ENCODE peak calls at places on chromosomes 1 and 21, in four cellular contexts. One of them, this sample, is unnamed.

GRCh38 chr1:172699111-172699510 is 40.2 kb downstream of the FASLG start:
- DNase-seq in PC-3: peak
- DNase-seq in NCI-H1092 treated with DMSO at 0.1 percent for 48 hours: no peak
- DNase-seq in posterior cingulate gyrus: no peak
- DNase-seq in this sample: no peak

GRCh38 chr1:169288011-169288414 is 79.6 kb downstream of the NME7 start:
- DNase-seq in NCI-H1092 treated with DMSO at 0.1 percent for 48 hours: no peak
- DNase-seq in posterior cingulate gyrus: no peak
- DNase-seq in PC-3: peak
- DNase-seq in this sample: no peak

GRCh38 chr21:37227071-37228002 is 39.8 kb downstream of the VPS26C start:
- DNase-seq in posterior cingulate gyrus: no peak
- DNase-seq in NCI-H1092 treated with DMSO at 0.1 percent for 48 hours: no peak
- DNase-seq in PC-3: no peak
- DNase-seq in this sample: no peak

GRCh38 chr1:83508485-83509151 is 490.3 kb downstream of the TTLL7 start:
- DNase-seq in NCI-H1092 treated with DMSO at 0.1 percent for 48 hours: no peak
- DNase-seq in PC-3: no peak
- DNase-seq in posterior cingulate gyrus: no peak
- DNase-seq in this sample: no peak

GRCh38 chr21:46317710-46318463 is 5.8 kb downstream of the C21orf58 start:
- DNase-seq in PC-3: no peak
- DNase-seq in NCI-H1092 treated with DMSO at 0.1 percent for 48 hours: no peak
- DNase-seq in posterior cingulate gyrus: no peak
- DNase-seq in this sample: no peak

GRCh38 chr1:221149111-221149510 is 269.9 kb downstream of the HLX start:
- DNase-seq in PC-3: no peak
- DNase-seq in posterior cingulate gyrus: no peak
- DNase-seq in NCI-H1092 treated with DMSO at 0.1 percent for 48 hours: no peak
- DNase-seq in this sample: no peak

GRCh38 chr1:224800486-224801119 is 128.9 kb upstream of the DNAH14 start:
- DNase-seq in NCI-H1092 treated with DMSO at 0.1 percent for 48 hours: no peak
- DNase-seq in posterior cingulate gyrus: peak
- DNase-seq in PC-3: no peak
- DNase-seq in this sample: no peak

GRCh38 chr21:37348664-37349063 is 17.9 kb upstream of the DYRK1A start:
- DNase-seq in NCI-H1092 treated with DMSO at 0.1 percent for 48 hours: no peak
- DNase-seq in PC-3: peak
- DNase-seq in posterior cingulate gyrus: no peak
- DNase-seq in this sample: no peak

GRCh38 chr1:202107321-202107761 is 15.4 kb upstream of the GPR37L1 start:
- DNase-seq in NCI-H1092 treated with DMSO at 0.1 percent for 48 hours: peak
- DNase-seq in posterior cingulate gyrus: no peak
- DNase-seq in PC-3: peak
- DNase-seq in this sample: no peak

GRCh38 chr21:45768741-45769049 is 125.2 kb downstream of the PCBP3 start:
- DNase-seq in PC-3: peak
- DNase-seq in NCI-H1092 treated with DMSO at 0.1 percent for 48 hours: no peak
- DNase-seq in posterior cingulate gyrus: no peak
- DNase-seq in this sample: no peak

GRCh38 chr1:31627930-31628421 is 10.5 kb downstream of the HCRTR1 start:
- DNase-seq in NCI-H1092 treated with DMSO at 0.1 percent for 48 hours: no peak
- DNase-seq in posterior cingulate gyrus: peak
- DNase-seq in PC-3: no peak
- DNase-seq in this sample: no peak

GRCh38 chr1:115679141-115679611 is 37.4 kb downstream of the VANGL1 start:
- DNase-seq in posterior cingulate gyrus: no peak
- DNase-seq in PC-3: peak
- DNase-seq in NCI-H1092 treated with DMSO at 0.1 percent for 48 hours: no peak
- DNase-seq in this sample: no peak

GRCh38 chr1:5599541-5599940 is 392.7 kb downstream of the NPHP4 start:
- DNase-seq in PC-3: no peak
- DNase-seq in posterior cingulate gyrus: no peak
- DNase-seq in NCI-H1092 treated with DMSO at 0.1 percent for 48 hours: no peak
- DNase-seq in this sample: no peak

GRCh38 chr1:88140325-88140724 is 543.7 kb upstream of the PKN2 start:
- DNase-seq in NCI-H1092 treated with DMSO at 0.1 percent for 48 hours: no peak
- DNase-seq in PC-3: no peak
- DNase-seq in posterior cingulate gyrus: no peak
- DNase-seq in this sample: no peak

GRCh38 chr1:9351654-9352271 is 59.1 kb downstream of the SPSB1 start:
- DNase-seq in posterior cingulate gyrus: no peak
- DNase-seq in PC-3: peak
- DNase-seq in NCI-H1092 treated with DMSO at 0.1 percent for 48 hours: no peak
- DNase-seq in this sample: no peak

GRCh38 chr1:86018311-86018923 is 138.2 kb downstream of the COL24A1 start:
- DNase-seq in PC-3: peak
- DNase-seq in NCI-H1092 treated with DMSO at 0.1 percent for 48 hours: peak
- DNase-seq in posterior cingulate gyrus: no peak
- DNase-seq in this sample: no peak

GRCh38 chr1:151680812-151681211 is 35.8 kb downstream of the CELF3 start:
- DNase-seq in NCI-H1092 treated with DMSO at 0.1 percent for 48 hours: no peak
- DNase-seq in PC-3: peak
- DNase-seq in posterior cingulate gyrus: no peak
- DNase-seq in this sample: no peak

GRCh38 chr1:235527196-235527814 is 23.1 kb upstream of the B3GALNT2 start:
- DNase-seq in NCI-H1092 treated with DMSO at 0.1 percent for 48 hours: no peak
- DNase-seq in posterior cingulate gyrus: no peak
- DNase-seq in PC-3: no peak
- DNase-seq in this sample: no peak

GRCh38 chr21:39845581-39846130 is 21.6 kb upstream of the PCP4 start:
- DNase-seq in NCI-H1092 treated with DMSO at 0.1 percent for 48 hours: no peak
- DNase-seq in posterior cingulate gyrus: no peak
- DNase-seq in PC-3: no peak
- DNase-seq in this sample: no peak

GRCh38 chr21:29289317-29289716 is 9.4 kb upstream of the BACH1 start:
- DNase-seq in NCI-H1092 treated with DMSO at 0.1 percent for 48 hours: no peak
- DNase-seq in PC-3: no peak
- DNase-seq in posterior cingulate gyrus: no peak
- DNase-seq in this sample: no peak

GRCh38 chr1:87197156-87197555 is 131.5 kb upstream of the LMO4 start:
- DNase-seq in NCI-H1092 treated with DMSO at 0.1 percent for 48 hours: no peak
- DNase-seq in posterior cingulate gyrus: no peak
- DNase-seq in PC-3: no peak
- DNase-seq in this sample: no peak

GRCh38 chr1:42669936-42670335 is 11.7 kb downstream of the PPIH start:
- DNase-seq in NCI-H1092 treated with DMSO at 0.1 percent for 48 hours: no peak
- DNase-seq in posterior cingulate gyrus: no peak
- DNase-seq in PC-3: no peak
- DNase-seq in this sample: no peak

GRCh38 chr1:30761312-30762151 is 4.0 kb upstream of the LAPTM5 start:
- DNase-seq in posterior cingulate gyrus: no peak
- DNase-seq in PC-3: no peak
- DNase-seq in NCI-H1092 treated with DMSO at 0.1 percent for 48 hours: no peak
- DNase-seq in this sample: no peak

GRCh38 chr1:117130526-117130925 is 9.0 kb upstream of the TRIM45 start:
- DNase-seq in PC-3: no peak
- DNase-seq in NCI-H1092 treated with DMSO at 0.1 percent for 48 hours: no peak
- DNase-seq in posterior cingulate gyrus: no peak
- DNase-seq in this sample: no peak

GRCh38 chr1:6157132-6157527 is 23.0 kb downstream of the CHD5 start:
- DNase-seq in NCI-H1092 treated with DMSO at 0.1 percent for 48 hours: no peak
- DNase-seq in posterior cingulate gyrus: no peak
- DNase-seq in PC-3: peak
- DNase-seq in this sample: no peak

GRCh38 chr1:67274623-67275325 is 32.9 kb upstream of the IL12RB2 start:
- DNase-seq in NCI-H1092 treated with DMSO at 0.1 percent for 48 hours: no peak
- DNase-seq in posterior cingulate gyrus: no peak
- DNase-seq in PC-3: no peak
- DNase-seq in this sample: no peak

This sample was measured in esophagus squamous epithelium.